ENCODE peak calls at places on chromosomes 3 and 15, in six cellular contexts. J, I, H, V, P and W are unnamed samples.

GRCh38 chr15:81642451-81642990 is 268.5 kb upstream of the TMC3 start:
- DNase-seq in J (no peak), I (no peak), H (no peak), V (no peak), P (no peak), W (no peak)

GRCh38 chr3:62097121-62097520 is 276.2 kb downstream of the FEZF2 start:
- DNase-seq in J (no peak), I (peak), H (no peak), V (no peak), P (no peak), W (no peak)

GRCh38 chr15:30023798-30024295 is 58.9 kb upstream of the GOLGA8J start:
- DNase-seq in J (no peak), I (no peak), H (no peak), V (no peak), P (peak), W (no peak)

GRCh38 chr15:47331796-47332480 is 385.4 kb upstream of the SEMA6D start:
- DNase-seq in J (peak), I (no peak), H (no peak), V (peak), P (peak), W (no peak)

GRCh38 chr3:32018723-32019564 is 37.4 kb downstream of the ZNF860 start:
- DNase-seq in J (no peak), I (no peak), H (peak), V (peak), P (peak), W (no peak)

GRCh38 chr3:39427506-39427905 is 21.0 kb downstream of the RPSA start:
- DNase-seq in J (no peak), I (no peak), H (no peak), V (no peak), P (no peak), W (no peak)

GRCh38 chr3:58034738-58035511 is 26.7 kb downstream of the FLNB start:
- DNase-seq in J (no peak), I (no peak), H (no peak), V (no peak), P (no peak), W (no peak)

GRCh38 chr15:57527382-57528091 is 64.2 kb upstream of the MYZAP start:
- DNase-seq in J (peak), I (no peak), H (peak), V (peak), P (peak), W (peak)

GRCh38 chr3:52024765-52025452 is 29.2 kb upstream of the RPL29 start:
- DNase-seq in J (no peak), I (no peak), H (no peak), V (no peak), P (no peak), W (no peak)

GRCh38 chr15:98286831-98287230 is 326.3 kb downstream of the ARRDC4 start:
- DNase-seq in J (no peak), I (no peak), H (no peak), V (no peak), P (no peak), W (no peak)

GRCh38 chr3:42665050-42665878 is 11.8 kb downstream of the ZBTB47 start:
- DNase-seq in J (peak), I (peak), H (no peak), V (no peak), P (no peak), W (no peak)

GRCh38 chr3:34567266-34567665 is 768.8 kb downstream of the PDCD6IP start:
- DNase-seq in J (no peak), I (no peak), H (no peak), V (no peak), P (no peak), W (no peak)

GRCh38 chr3:141255137-141255536 is 23.5 kb downstream of the PXYLP1 start:
- DNase-seq in J (no peak), I (no peak), H (no peak), V (no peak), P (no peak), W (no peak)

GRCh38 chr3:53629396-53629711 is 134.9 kb downstream of the CACNA1D start:
- DNase-seq in J (no peak), I (no peak), H (no peak), V (no peak), P (no peak), W (no peak)

GRCh38 chr15:78003539-78004008 is 73.9 kb downstream of the TBC1D2B start:
- DNase-seq in J (no peak), I (no peak), H (no peak), V (peak), P (no peak), W (no peak)

GRCh38 chr3:139520028-139520737 is 19.4 kb downstream of the RBP1 start:
- DNase-seq in J (no peak), I (peak), H (peak), V (no peak), P (peak), W (no peak)

GRCh38 chr3:126107960-126108688 is 24.2 kb upstream of the SLC41A3 start:
- DNase-seq in J (no peak), I (no peak), H (no peak), V (no peak), P (no peak), W (no peak)

GRCh38 chr3:20645340-20645739 is 459.3 kb upstream of the SGO1 start:
- DNase-seq in J (no peak), I (no peak), H (no peak), V (no peak), P (no peak), W (no peak)

GRCh38 chr3:121870710-121871109 is 23.5 kb upstream of the SLC15A2 start:
- DNase-seq in J (no peak), I (no peak), H (no peak), V (no peak), P (no peak), W (no peak)

GRCh38 chr3:146189519-146190173 is 28.7 kb upstream of the PLOD2 start:
- DNase-seq in J (no peak), I (no peak), H (peak), V (no peak), P (peak), W (no peak)

GRCh38 chr3:54274607-54275006 is 152.3 kb downstream of the CACNA2D3 start:
- DNase-seq in J (no peak), I (no peak), H (no peak), V (no peak), P (no peak), W (no peak)

GRCh38 chr15:71716990-71717389 is 93.4 kb upstream of the NR2E3 start:
- DNase-seq in J (no peak), I (no peak), H (no peak), V (no peak), P (no peak), W (no peak)

GRCh38 chr15:58538901-58539300 is 107.1 kb downstream of the LIPC start:
- DNase-seq in J (no peak), I (no peak), H (no peak), V (no peak), P (no peak), W (no peak)

GRCh38 chr15:89860446-89860845 is 33.3 kb downstream of the AP3S2 start:
- DNase-seq in J (no peak), I (no peak), H (no peak), V (no peak), P (no peak), W (no peak)

GRCh38 chr3:139182143-139182542 is 137.5 kb upstream of the PRR23C start:
- DNase-seq in J (no peak), I (no peak), H (no peak), V (no peak), P (no peak), W (no peak)

GRCh38 chr15:91974321-91974720 is 120.8 kb downstream of the SLCO3A1 start:
- DNase-seq in J (no peak), I (no peak), H (peak), V (no peak), P (no peak), W (no peak)

GRCh38 chr15:31062310-31062964 is 39.1 kb downstream of the TRPM1 start:
- DNase-seq in J (no peak), I (no peak), H (no peak), V (no peak), P (peak), W (no peak)

GRCh38 chr3:102745881-102746280 is 311.1 kb downstream of the ZPLD1 start:
- DNase-seq in J (no peak), I (no peak), H (no peak), V (no peak), P (peak), W (no peak)